ENCODE peak calls at places on chromosome 16, in seven cellular contexts. One of them, this sample, is unnamed. For H3K27me3, the result is how much of the 10 kb centered on the place peaks cover.

GRCh38 chr16:9791566-9791965 is 390.7 kb downstream of the GRIN2A start:
- DNase-seq in tibial artery: no peak
- DNase-seq in heart left ventricle: no peak
- DNase-seq in right lobe of liver: no peak
- DNase-seq in heart right ventricle: no peak
- DNase-seq in CD8-positive, alpha-beta memory T cell: no peak
- DNase-seq in upper lobe of left lung: no peak
- DNase-seq in this sample: no peak

GRCh38 chr16:79217375-79218011 is 383.0 kb downstream of the MAF start:
- DNase-seq in tibial artery: no peak
- DNase-seq in heart left ventricle: no peak
- DNase-seq in right lobe of liver: no peak
- DNase-seq in heart right ventricle: no peak
- DNase-seq in CD8-positive, alpha-beta memory T cell: no peak
- DNase-seq in upper lobe of left lung: no peak
- DNase-seq in this sample: no peak

GRCh38 chr16:23835390-23836077 is at the start of gene PRKCB:
- DNase-seq in tibial artery: peak
- DNase-seq in heart left ventricle: peak
- DNase-seq in right lobe of liver: peak
- DNase-seq in heart right ventricle: peak
- DNase-seq in CD8-positive, alpha-beta memory T cell: peak
- DNase-seq in upper lobe of left lung: peak
- DNase-seq in this sample: peak

GRCh38 chr16:8718753-8719386 is 44.5 kb downstream of the ABAT start:
- DNase-seq in tibial artery: no peak
- DNase-seq in heart left ventricle: no peak
- DNase-seq in right lobe of liver: no peak
- DNase-seq in heart right ventricle: no peak
- DNase-seq in CD8-positive, alpha-beta memory T cell: no peak
- DNase-seq in upper lobe of left lung: no peak
- DNase-seq in this sample: no peak

GRCh38 chr16:82630688-82631087 is 3.9 kb downstream of the CDH13 start:
- DNase-seq in tibial artery: no peak
- DNase-seq in heart left ventricle: no peak
- DNase-seq in right lobe of liver: no peak
- DNase-seq in heart right ventricle: no peak
- DNase-seq in CD8-positive, alpha-beta memory T cell: no peak
- DNase-seq in upper lobe of left lung: no peak
- DNase-seq in this sample: no peak

GRCh38 chr16:19410435-19411153 is 7.1 kb upstream of the TMC5 start:
- DNase-seq in tibial artery: no peak
- DNase-seq in heart left ventricle: no peak
- DNase-seq in right lobe of liver: peak
- DNase-seq in heart right ventricle: no peak
- DNase-seq in CD8-positive, alpha-beta memory T cell: no peak
- DNase-seq in upper lobe of left lung: peak
- DNase-seq in this sample: peak

GRCh38 chr16:53968896-53969295 is 264.9 kb downstream of the FTO start:
- DNase-seq in tibial artery: no peak
- DNase-seq in heart left ventricle: no peak
- DNase-seq in right lobe of liver: no peak
- DNase-seq in heart right ventricle: no peak
- DNase-seq in CD8-positive, alpha-beta memory T cell: no peak
- DNase-seq in upper lobe of left lung: no peak
- DNase-seq in this sample: no peak

GRCh38 chr16:24734382-24734781 is 4.9 kb downstream of the TNRC6A start:
- DNase-seq in tibial artery: no peak
- DNase-seq in heart left ventricle: no peak
- DNase-seq in right lobe of liver: no peak
- DNase-seq in heart right ventricle: no peak
- DNase-seq in CD8-positive, alpha-beta memory T cell: no peak
- DNase-seq in upper lobe of left lung: no peak
- DNase-seq in this sample: no peak

GRCh38 chr16:76946879-76947278 is 244.1 kb upstream of the MON1B start:
- DNase-seq in tibial artery: no peak
- DNase-seq in heart left ventricle: no peak
- DNase-seq in right lobe of liver: no peak
- DNase-seq in heart right ventricle: no peak
- DNase-seq in CD8-positive, alpha-beta memory T cell: no peak
- DNase-seq in upper lobe of left lung: no peak
- DNase-seq in this sample: no peak

GRCh38 chr16:88355389-88356123 is 27.2 kb upstream of the ZNF469 start:
- DNase-seq in tibial artery: no peak
- DNase-seq in heart left ventricle: no peak
- DNase-seq in right lobe of liver: peak
- DNase-seq in heart right ventricle: no peak
- DNase-seq in CD8-positive, alpha-beta memory T cell: no peak
- DNase-seq in upper lobe of left lung: no peak
- DNase-seq in this sample: peak

GRCh38 chr16:81035398-81035974 is at the start of gene ATMIN:
- DNase-seq in tibial artery: peak
- DNase-seq in heart left ventricle: peak
- DNase-seq in right lobe of liver: peak
- DNase-seq in heart right ventricle: peak
- DNase-seq in CD8-positive, alpha-beta memory T cell: peak
- DNase-seq in upper lobe of left lung: peak
- DNase-seq in this sample: peak

GRCh38 chr16:1639282-1639681 is 27.1 kb downstream of the CRAMP1 start:
- DNase-seq in tibial artery: no peak
- DNase-seq in heart left ventricle: no peak
- DNase-seq in right lobe of liver: no peak
- DNase-seq in heart right ventricle: no peak
- DNase-seq in CD8-positive, alpha-beta memory T cell: no peak
- DNase-seq in upper lobe of left lung: no peak
- DNase-seq in this sample: no peak

GRCh38 chr16:8567355-8568230 is 22.7 kb downstream of the TMEM114 start:
- DNase-seq in tibial artery: peak
- DNase-seq in heart left ventricle: peak
- DNase-seq in right lobe of liver: peak
- DNase-seq in heart right ventricle: peak
- DNase-seq in CD8-positive, alpha-beta memory T cell: peak
- DNase-seq in upper lobe of left lung: peak
- DNase-seq in this sample: peak

GRCh38 chr16:12096828-12097522 is 120.4 kb downstream of the SNX29 start:
- DNase-seq in tibial artery: no peak
- DNase-seq in heart left ventricle: no peak
- DNase-seq in right lobe of liver: no peak
- DNase-seq in heart right ventricle: no peak
- DNase-seq in CD8-positive, alpha-beta memory T cell: no peak
- DNase-seq in upper lobe of left lung: no peak
- DNase-seq in this sample: no peak

GRCh38 chr16:12097523-12098428 is 121.2 kb downstream of the SNX29 start:
- DNase-seq in tibial artery: no peak
- DNase-seq in heart left ventricle: peak
- DNase-seq in right lobe of liver: peak
- DNase-seq in heart right ventricle: peak
- DNase-seq in CD8-positive, alpha-beta memory T cell: no peak
- DNase-seq in upper lobe of left lung: no peak
- DNase-seq in this sample: no peak

GRCh38 chr16:12098429-12099310 is 122.1 kb downstream of the SNX29 start:
- DNase-seq in tibial artery: no peak
- DNase-seq in heart left ventricle: no peak
- DNase-seq in right lobe of liver: no peak
- DNase-seq in heart right ventricle: no peak
- DNase-seq in CD8-positive, alpha-beta memory T cell: no peak
- DNase-seq in upper lobe of left lung: no peak
- DNase-seq in this sample: no peak

GRCh38 chr16:12100124-12100647 is 123.7 kb downstream of the SNX29 start:
- DNase-seq in tibial artery: no peak
- DNase-seq in heart left ventricle: no peak
- DNase-seq in right lobe of liver: no peak
- DNase-seq in heart right ventricle: no peak
- DNase-seq in CD8-positive, alpha-beta memory T cell: no peak
- DNase-seq in upper lobe of left lung: no peak
- DNase-seq in this sample: no peak

GRCh38 chr16:12099451-12100123 is 123.1 kb downstream of the SNX29 start:
- DNase-seq in tibial artery: no peak
- DNase-seq in heart left ventricle: no peak
- DNase-seq in right lobe of liver: no peak
- DNase-seq in heart right ventricle: no peak
- DNase-seq in CD8-positive, alpha-beta memory T cell: no peak
- DNase-seq in upper lobe of left lung: no peak
- DNase-seq in this sample: no peak
- H3K27me3 ChIP-seq in tibial artery: under half
- H3K27me3 ChIP-seq in heart left ventricle: under half
- H3K27me3 ChIP-seq in right lobe of liver: under half
- H3K27me3 ChIP-seq in heart right ventricle: under half
- H3K27me3 ChIP-seq in CD8-positive, alpha-beta memory T cell: under half
- H3K27me3 ChIP-seq in upper lobe of left lung: under half
- H3K27me3 ChIP-seq in this sample: under half

GRCh38 chr16:50789757-50790156 is 47.9 kb downstream of the CYLD start:
- DNase-seq in tibial artery: no peak
- DNase-seq in heart left ventricle: no peak
- DNase-seq in right lobe of liver: no peak
- DNase-seq in heart right ventricle: no peak
- DNase-seq in CD8-positive, alpha-beta memory T cell: no peak
- DNase-seq in upper lobe of left lung: no peak
- DNase-seq in this sample: no peak
- H3K27me3 ChIP-seq in tibial artery: under half
- H3K27me3 ChIP-seq in heart left ventricle: under half
- H3K27me3 ChIP-seq in right lobe of liver: under half
- H3K27me3 ChIP-seq in heart right ventricle: under half
- H3K27me3 ChIP-seq in CD8-positive, alpha-beta memory T cell: under half
- H3K27me3 ChIP-seq in upper lobe of left lung: under half
- H3K27me3 ChIP-seq in this sample: under half

DNA sequence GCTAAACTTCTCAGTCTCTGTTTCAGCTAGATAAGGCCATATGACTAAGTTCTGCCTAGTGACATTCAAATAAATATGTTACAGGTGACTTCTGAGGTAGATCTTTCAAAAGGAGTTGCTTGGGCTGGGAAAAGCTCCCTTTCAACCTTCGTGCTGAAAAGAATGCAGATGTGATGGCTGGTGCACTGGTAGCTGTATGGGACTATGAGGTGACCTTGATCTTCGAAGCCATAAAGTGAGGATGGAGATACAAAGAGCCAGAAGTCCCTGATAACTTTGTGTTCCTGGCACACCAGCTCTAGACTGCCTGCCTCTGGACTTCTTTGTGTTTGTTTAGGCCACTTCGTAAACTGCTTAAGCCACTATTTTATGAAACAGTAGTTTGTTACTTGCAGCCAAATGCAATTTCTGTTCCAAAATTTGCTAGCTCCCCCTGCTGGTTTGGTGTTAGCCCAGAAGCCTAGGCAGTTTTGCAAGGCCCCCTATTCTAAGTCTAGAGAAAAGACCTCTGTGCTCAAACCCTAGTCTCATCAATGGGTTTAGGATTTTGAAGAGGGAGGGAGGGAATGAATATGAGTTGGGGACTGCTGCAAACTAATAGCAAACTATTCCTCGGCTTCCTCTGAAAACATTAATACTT is 23.3 kb upstream of the ERCC4 start:
- DNase-seq in tibial artery: no peak
- DNase-seq in heart left ventricle: no peak
- DNase-seq in right lobe of liver: no peak
- DNase-seq in heart right ventricle: no peak
- DNase-seq in CD8-positive, alpha-beta memory T cell: no peak
- DNase-seq in upper lobe of left lung: no peak
- DNase-seq in this sample: no peak
- H3K27me3 ChIP-seq in tibial artery: under half
- H3K27me3 ChIP-seq in heart left ventricle: under half
- H3K27me3 ChIP-seq in right lobe of liver: under half
- H3K27me3 ChIP-seq in heart right ventricle: under half
- H3K27me3 ChIP-seq in CD8-positive, alpha-beta memory T cell: under half
- H3K27me3 ChIP-seq in upper lobe of left lung: under half
- H3K27me3 ChIP-seq in this sample: under half

DNA sequence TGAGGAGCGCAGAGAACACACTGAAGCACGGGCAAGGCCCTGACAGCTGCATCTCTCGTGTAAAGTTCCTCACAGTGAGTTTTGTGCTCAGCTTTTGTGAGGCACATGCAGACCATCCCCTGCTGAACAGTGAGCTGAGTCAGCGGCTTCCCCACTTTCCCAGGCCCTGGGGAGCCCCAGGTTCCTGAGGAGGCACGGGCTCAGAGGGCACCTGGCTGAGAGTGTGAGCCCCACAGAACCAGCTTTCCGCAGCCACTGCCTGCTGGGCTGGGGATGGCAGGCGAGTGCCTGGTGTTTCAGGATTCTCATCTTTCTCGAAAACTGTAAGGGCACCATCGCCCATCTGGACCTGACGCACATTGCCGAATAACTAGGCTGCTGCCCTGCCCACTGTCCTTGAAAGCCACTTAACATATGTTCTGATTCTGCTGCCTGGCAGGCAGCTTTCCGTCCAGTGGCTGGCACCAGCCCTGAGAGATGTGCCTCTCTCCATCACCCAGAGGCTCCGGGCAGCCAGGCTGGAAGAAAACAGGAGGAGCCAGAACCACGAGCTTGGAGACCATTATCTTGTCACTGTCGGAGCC is 266.7 kb upstream of the FOXF1 start:
- DNase-seq in tibial artery: no peak
- DNase-seq in heart left ventricle: no peak
- DNase-seq in right lobe of liver: no peak
- DNase-seq in heart right ventricle: no peak
- DNase-seq in CD8-positive, alpha-beta memory T cell: no peak
- DNase-seq in upper lobe of left lung: no peak
- DNase-seq in this sample: no peak
- H3K27me3 ChIP-seq in tibial artery: half or more
- H3K27me3 ChIP-seq in heart left ventricle: under half
- H3K27me3 ChIP-seq in right lobe of liver: under half
- H3K27me3 ChIP-seq in heart right ventricle: under half
- H3K27me3 ChIP-seq in CD8-positive, alpha-beta memory T cell: under half
- H3K27me3 ChIP-seq in upper lobe of left lung: under half
- H3K27me3 ChIP-seq in this sample: under half

GRCh38 chr16:58467915-58468314 is 32.0 kb upstream of the NDRG4 start:
- DNase-seq in tibial artery: no peak
- DNase-seq in heart left ventricle: no peak
- DNase-seq in right lobe of liver: no peak
- DNase-seq in heart right ventricle: no peak
- DNase-seq in CD8-positive, alpha-beta memory T cell: no peak
- DNase-seq in upper lobe of left lung: no peak
- DNase-seq in this sample: no peak

GRCh38 chr16:58465817-58466216 is 34.1 kb upstream of the NDRG4 start:
- DNase-seq in tibial artery: no peak
- DNase-seq in heart left ventricle: no peak
- DNase-seq in right lobe of liver: no peak
- DNase-seq in heart right ventricle: no peak
- DNase-seq in CD8-positive, alpha-beta memory T cell: no peak
- DNase-seq in upper lobe of left lung: no peak
- DNase-seq in this sample: no peak

GRCh38 chr16:58464916-58465731 is 34.8 kb upstream of the NDRG4 start:
- DNase-seq in tibial artery: no peak
- DNase-seq in heart left ventricle: no peak
- DNase-seq in right lobe of liver: no peak
- DNase-seq in heart right ventricle: peak
- DNase-seq in CD8-positive, alpha-beta memory T cell: no peak
- DNase-seq in upper lobe of left lung: no peak
- DNase-seq in this sample: peak

GRCh38 chr16:58464047-58464915 is 35.7 kb upstream of the NDRG4 start:
- DNase-seq in tibial artery: no peak
- DNase-seq in heart left ventricle: peak
- DNase-seq in right lobe of liver: peak
- DNase-seq in heart right ventricle: peak
- DNase-seq in CD8-positive, alpha-beta memory T cell: no peak
- DNase-seq in upper lobe of left lung: no peak
- DNase-seq in this sample: peak

DNA sequence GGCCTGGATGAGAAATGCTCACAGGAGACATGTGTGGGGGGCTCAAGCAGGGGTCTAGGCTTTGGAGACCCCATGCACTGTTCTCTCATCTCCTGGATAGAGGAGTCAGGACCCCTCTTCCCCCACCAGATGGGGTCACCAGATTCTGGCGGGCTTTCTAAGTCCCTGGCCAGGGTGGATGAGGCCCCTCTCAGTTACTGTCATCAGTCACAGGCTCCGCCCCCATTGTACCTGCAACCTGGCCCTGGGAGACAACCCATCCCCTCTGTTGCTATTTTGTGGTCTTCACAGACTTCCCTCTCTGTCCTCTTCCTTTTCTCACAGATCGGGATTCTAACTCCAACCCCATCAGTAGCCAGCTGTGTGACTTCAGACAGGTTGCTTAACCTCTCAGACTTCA is 33.5 kb upstream of the NDRG4 start:
- DNase-seq in tibial artery: no peak
- DNase-seq in heart left ventricle: no peak
- DNase-seq in right lobe of liver: no peak
- DNase-seq in heart right ventricle: no peak
- DNase-seq in CD8-positive, alpha-beta memory T cell: no peak
- DNase-seq in upper lobe of left lung: no peak
- DNase-seq in this sample: no peak
- H3K27me3 ChIP-seq in tibial artery: half or more
- H3K27me3 ChIP-seq in heart left ventricle: half or more
- H3K27me3 ChIP-seq in right lobe of liver: under half
- H3K27me3 ChIP-seq in heart right ventricle: under half
- H3K27me3 ChIP-seq in CD8-positive, alpha-beta memory T cell: under half
- H3K27me3 ChIP-seq in upper lobe of left lung: under half
- H3K27me3 ChIP-seq in this sample: under half

This sample was measured in H7.